ENCODE peak calls at places on chromosomes 1 and 21, in seven cellular contexts. One of them, this sample, is unnamed.

GRCh38 chr1:94713472-94714141 is 106.5 kb upstream of the SLC44A3 start:
- DNase-seq in PC-3: peak; percentile 83
- DNase-seq in astrocyte: peak; percentile 95
- DNase-seq in A673: no peak
- DNase-seq in GM12878: no peak
- DNase-seq in fibroblast of lung: peak; percentile 96
- DNase-seq in DND-41: no peak
- DNase-seq in this sample: peak; percentile 99

GRCh38 chr1:56396524-56397067 is 182.8 kb downstream of the PLPP3 start:
- DNase-seq in astrocyte: no peak
- DNase-seq in DND-41: no peak
- DNase-seq in fibroblast of lung: no peak
- DNase-seq in PC-3: no peak
- DNase-seq in A673: no peak
- DNase-seq in GM12878: no peak
- DNase-seq in this sample: no peak

GRCh38 chr1:204723131-204723787 is 37.7 kb upstream of the LRRN2 start:
- DNase-seq in GM12878: no peak
- DNase-seq in DND-41: no peak
- DNase-seq in astrocyte: peak; percentile 12
- DNase-seq in A673: no peak
- DNase-seq in PC-3: peak; percentile 44
- DNase-seq in fibroblast of lung: no peak
- DNase-seq in this sample: no peak

GRCh38 chr1:160095382-160096105 is 2.9 kb downstream of the IGSF8 start:
- DNase-seq in PC-3: no peak
- DNase-seq in DND-41: no peak
- DNase-seq in astrocyte: no peak
- DNase-seq in fibroblast of lung: no peak
- DNase-seq in A673: no peak
- DNase-seq in GM12878: no peak
- DNase-seq in this sample: no peak

GRCh38 chr1:65630855-65631254 is 161.8 kb upstream of the PDE4B start:
- DNase-seq in DND-41: no peak
- DNase-seq in fibroblast of lung: no peak
- DNase-seq in A673: no peak
- DNase-seq in astrocyte: peak; percentile 6
- DNase-seq in PC-3: no peak
- DNase-seq in GM12878: no peak
- DNase-seq in this sample: no peak

GRCh38 chr1:157315544-157315943 is 177.3 kb upstream of the ETV3 start:
- DNase-seq in GM12878: no peak
- DNase-seq in A673: no peak
- DNase-seq in fibroblast of lung: no peak
- DNase-seq in astrocyte: no peak
- DNase-seq in PC-3: no peak
- DNase-seq in DND-41: no peak
- DNase-seq in this sample: no peak

GRCh38 chr1:24322636-24323177 is 3.5 kb downstream of the GRHL3 start:
- DNase-seq in GM12878: no peak
- DNase-seq in fibroblast of lung: peak; percentile 23
- DNase-seq in PC-3: no peak
- DNase-seq in astrocyte: peak; percentile 24
- DNase-seq in A673: no peak
- DNase-seq in DND-41: no peak
- DNase-seq in this sample: no peak

GRCh38 chr1:70487471-70487840 is 76.4 kb downstream of the CTH start:
- DNase-seq in fibroblast of lung: no peak
- DNase-seq in astrocyte: no peak
- DNase-seq in PC-3: no peak
- DNase-seq in DND-41: no peak
- DNase-seq in A673: no peak
- DNase-seq in GM12878: no peak
- DNase-seq in this sample: no peak

GRCh38 chr1:151135433-151136385 is 10.7 kb downstream of the SEMA6C start:
- DNase-seq in fibroblast of lung: no peak
- DNase-seq in DND-41: no peak
- DNase-seq in GM12878: no peak
- DNase-seq in A673: no peak
- DNase-seq in astrocyte: no peak
- DNase-seq in PC-3: no peak
- DNase-seq in this sample: no peak

GRCh38 chr1:227934476-227935313 is 13.0 kb downstream of the WNT9A start:
- DNase-seq in A673: no peak
- DNase-seq in fibroblast of lung: peak; percentile 39
- DNase-seq in PC-3: peak; percentile 100
- DNase-seq in astrocyte: peak; percentile 85
- DNase-seq in GM12878: no peak
- DNase-seq in DND-41: no peak
- DNase-seq in this sample: peak; percentile 94

GRCh38 chr1:20112279-20113000 is 6.9 kb downstream of the PLA2G2D start:
- DNase-seq in astrocyte: peak; percentile 42
- DNase-seq in GM12878: no peak
- DNase-seq in PC-3: no peak
- DNase-seq in DND-41: no peak
- DNase-seq in fibroblast of lung: no peak
- DNase-seq in A673: no peak
- DNase-seq in this sample: no peak

GRCh38 chr1:4836574-4836973 is 182.2 kb downstream of the AJAP1 start:
- DNase-seq in A673: no peak
- DNase-seq in GM12878: no peak
- DNase-seq in DND-41: no peak
- DNase-seq in astrocyte: no peak
- DNase-seq in PC-3: no peak
- DNase-seq in fibroblast of lung: no peak
- DNase-seq in this sample: no peak

GRCh38 chr1:88463401-88463800 is 220.7 kb upstream of the PKN2 start:
- DNase-seq in DND-41: no peak
- DNase-seq in PC-3: no peak
- DNase-seq in GM12878: no peak
- DNase-seq in A673: no peak
- DNase-seq in astrocyte: no peak
- DNase-seq in fibroblast of lung: peak; percentile 84
- DNase-seq in this sample: no peak

GRCh38 chr1:39395357-39395831 is 96.0 kb upstream of the BMP8A start:
- DNase-seq in fibroblast of lung: peak; percentile 74
- DNase-seq in A673: peak; percentile 62
- DNase-seq in astrocyte: peak; percentile 92
- DNase-seq in DND-41: no peak
- DNase-seq in GM12878: no peak
- DNase-seq in PC-3: peak; percentile 72
- DNase-seq in this sample: peak; percentile 60
- H3K4me1 ChIP-seq in fibroblast of lung: peaks cover 61% of the 10 kb centered on the region
- H3K4me1 ChIP-seq in A673: peaks cover 88% of the 10 kb centered on the region
- H3K4me1 ChIP-seq in astrocyte: peaks cover 84% of the 10 kb centered on the region
- H3K4me1 ChIP-seq in DND-41: no peaks in the 10 kb centered on the region
- H3K4me1 ChIP-seq in GM12878: peaks cover 27% of the 10 kb centered on the region
- H3K4me1 ChIP-seq in PC-3: peaks cover 73% of the 10 kb centered on the region
- H3K4me1 ChIP-seq in this sample: peaks cover 90% of the 10 kb centered on the region

GRCh38 chr21:33029512-33029921 is 3.8 kb downstream of the OLIG2 start:
- DNase-seq in A673: no peak
- DNase-seq in GM12878: no peak
- DNase-seq in DND-41: no peak
- DNase-seq in astrocyte: no peak
- DNase-seq in fibroblast of lung: no peak
- DNase-seq in PC-3: no peak
- DNase-seq in this sample: no peak
- TF ChIP-seq EZH2 in A673: peak; percentile 61
- TF ChIP-seq EZH2 in GM12878: no peak
- TF ChIP-seq EZH2 in DND-41: no peak
- TF ChIP-seq EZH2 in astrocyte: peak; percentile 94
- TF ChIP-seq EZH2 in fibroblast of lung: no peak
- TF ChIP-seq EZH2 in PC-3: no peak
- TF ChIP-seq EZH2 in this sample: no peak

GRCh38 chr1:7584157-7584556 is 186.9 kb upstream of the VAMP3 start:
- DNase-seq in fibroblast of lung: no peak
- DNase-seq in GM12878: no peak
- DNase-seq in PC-3: no peak
- DNase-seq in A673: no peak
- DNase-seq in DND-41: no peak
- DNase-seq in astrocyte: no peak
- DNase-seq in this sample: no peak
- H3K4me1 ChIP-seq in fibroblast of lung: no peaks in the 10 kb centered on the region
- H3K4me1 ChIP-seq in GM12878: no peaks in the 10 kb centered on the region
- H3K4me1 ChIP-seq in PC-3: no peaks in the 10 kb centered on the region
- H3K4me1 ChIP-seq in A673: no peaks in the 10 kb centered on the region
- H3K4me1 ChIP-seq in DND-41: no peaks in the 10 kb centered on the region
- H3K4me1 ChIP-seq in astrocyte: no peaks in the 10 kb centered on the region
- H3K4me1 ChIP-seq in this sample: no peaks in the 10 kb centered on the region

DNA sequence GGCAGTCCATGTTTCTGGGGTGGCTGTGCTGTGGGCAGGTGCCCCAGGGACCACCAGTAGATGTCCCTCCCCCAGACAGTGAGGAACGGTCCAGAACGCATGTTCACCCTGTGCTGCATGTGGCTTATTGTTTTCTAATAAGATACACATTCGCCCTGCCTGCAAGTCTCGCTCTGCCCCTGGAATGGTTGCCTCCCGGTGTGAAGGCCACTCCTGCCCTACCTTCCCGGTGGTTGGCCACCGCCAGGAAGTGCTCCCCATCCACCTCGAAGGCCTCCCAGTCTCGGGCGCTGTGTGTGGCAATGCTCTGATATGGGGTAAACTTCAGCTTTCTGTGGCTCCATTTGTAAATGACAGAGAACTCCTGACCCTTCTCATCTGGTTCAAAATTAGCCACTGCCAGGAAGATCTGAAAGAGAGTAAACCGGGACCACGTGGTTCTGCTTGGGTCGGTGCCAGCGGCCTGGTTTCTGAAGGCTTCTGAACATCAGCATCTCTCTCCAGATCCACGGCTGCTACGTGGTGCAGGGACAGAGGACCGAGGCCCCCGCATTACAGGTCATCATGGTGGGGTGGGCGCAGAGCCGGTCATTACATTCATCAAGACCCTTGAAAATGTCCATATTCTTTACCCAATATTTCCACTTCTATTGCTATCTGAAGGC is 14.4 kb downstream of the KRTAP10-1 start:
- DNase-seq in astrocyte: no peak
- DNase-seq in A673: no peak
- DNase-seq in DND-41: no peak
- DNase-seq in PC-3: no peak
- DNase-seq in GM12878: no peak
- DNase-seq in fibroblast of lung: no peak
- DNase-seq in this sample: no peak
- TF ChIP-seq EZH2 in astrocyte: no peak
- TF ChIP-seq EZH2 in A673: no peak
- TF ChIP-seq EZH2 in DND-41: no peak
- TF ChIP-seq EZH2 in PC-3: no peak
- TF ChIP-seq EZH2 in GM12878: no peak
- TF ChIP-seq EZH2 in fibroblast of lung: no peak
- TF ChIP-seq EZH2 in this sample: no peak